ENCODE peak calls at places on chromosomes 11 and 22, in nine cellular contexts. U is HCT116, X is spleen, A is stomach, J is K562, R is Panc1, V is SK-N-SH, T is transverse colon, E is suprapubic skin. S is an unnamed sample.

GRCh38 chr11:91219501-91219900 is 996.7 kb upstream of the CHORDC1 start:
- DNase-seq in V (no peak), X (no peak), J (no peak), E (no peak), R (no peak), A (no peak), T (no peak), U (no peak), S (no peak)

GRCh38 chr22:19331975-19332374 is 40.5 kb upstream of the CLTCL1 start:
- DNase-seq in J (no peak), X (no peak), T (no peak), U (no peak), V (no peak), E (no peak), R (no peak), A (no peak), S (no peak)

GRCh38 chr11:102330226-102330625 is 12.9 kb downstream of the BIRC3 start:
- DNase-seq in R (no peak), V (no peak), U (no peak), X (no peak), T (no peak), E (no peak), J (no peak), A (no peak), S (no peak)

GRCh38 chr11:10930224-10930960 is 72.5 kb upstream of the ZBED5 start:
- DNase-seq in R (no peak), T (peak), U (no peak), A (no peak), J (no peak), V (no peak), E (no peak), X (no peak), S (no peak)

GRCh38 chr11:10155793-10156490 is 138.1 kb downstream of the SBF2 start:
- DNase-seq in A (no peak), V (no peak), J (no peak), R (no peak), X (no peak), U (peak), T (no peak), E (no peak), S (no peak)

GRCh38 chr11:116577273-116577672 is 195.5 kb downstream of the BUD13 start:
- DNase-seq in X (no peak), V (no peak), R (no peak), T (no peak), E (no peak), A (no peak), U (no peak), J (no peak), S (no peak)

GRCh38 chr22:37501610-37502341 is 15.6 kb upstream of the MFNG start:
- DNase-seq in E (no peak), T (peak), U (no peak), X (no peak), V (no peak), R (no peak), J (no peak), A (peak), S (peak)

GRCh38 chr11:93940395-93940794 is 80.8 kb upstream of the HEPHL1 start:
- DNase-seq in A (no peak), E (no peak), X (no peak), J (no peak), R (no peak), V (no peak), U (no peak), T (no peak), S (no peak)

GRCh38 chr11:116641561-116642045 is 131.2 kb downstream of the BUD13 start:
- DNase-seq in A (peak), T (peak), U (peak), X (no peak), J (peak), E (no peak), R (peak), V (peak), S (no peak)

GRCh38 chr11:102318469-102318868 is 1.2 kb downstream of the BIRC3 start:
- DNase-seq in A (peak), X (peak), T (peak), E (no peak), V (no peak), U (no peak), R (no peak), J (no peak), S (no peak)

GRCh38 chr11:11947825-11948224 is 60.6 kb downstream of the DKK3 start:
- DNase-seq in A (no peak), J (no peak), T (no peak), V (no peak), E (no peak), U (no peak), R (no peak), X (no peak), S (no peak)

GRCh38 chr22:48492371-48493320 is 1335.0 kb downstream of the BRD1 start:
- DNase-seq in U (peak), T (peak), A (peak), E (peak), X (peak), R (peak), J (peak), V (peak), S (peak)

GRCh38 chr11:120337133-120337895 is 1.1 kb downstream of the ARHGEF12 start:
- DNase-seq in T (peak), X (peak), E (peak), J (no peak), A (no peak), U (no peak), V (peak), R (no peak), S (no peak)

GRCh38 chr22:31870890-31871289 is 73.4 kb upstream of the YWHAH start:
- DNase-seq in X (no peak), V (no peak), A (no peak), J (no peak), R (peak), U (no peak), E (no peak), T (peak), S (no peak)

GRCh38 chr22:36510966-36511881 is 4.4 kb upstream of the FOXRED2 start:
- DNase-seq in V (peak), T (peak), E (no peak), X (no peak), U (no peak), J (peak), A (no peak), R (no peak), S (no peak)

GRCh38 chr11:127590319-127590718 is 589.7 kb upstream of the KIRREL3 start:
- DNase-seq in V (no peak), U (no peak), X (no peak), T (no peak), E (no peak), J (no peak), A (no peak), R (no peak), S (no peak)

GRCh38 chr11:208177-208916 is 839 bp downstream of the RIC8A start:
- DNase-seq in T (peak), V (peak), J (peak), R (no peak), X (peak), A (peak), E (peak), U (peak), S (peak)

GRCh38 chr11:210803-211180 is 3.3 kb downstream of the RIC8A start:
- DNase-seq in E (peak), U (no peak), X (no peak), A (peak), V (no peak), T (no peak), R (no peak), J (no peak), S (no peak)

GRCh38 chr11:210122-210802 is 2.8 kb downstream of the RIC8A start:
- DNase-seq in U (no peak), X (no peak), R (no peak), T (no peak), V (no peak), J (no peak), E (peak), A (peak), S (no peak)

GRCh38 chr11:208917-209260 is 1.4 kb downstream of the RIC8A start:
- DNase-seq in U (no peak), J (no peak), A (no peak), R (no peak), X (no peak), T (no peak), E (peak), V (no peak), S (no peak)

DNA sequence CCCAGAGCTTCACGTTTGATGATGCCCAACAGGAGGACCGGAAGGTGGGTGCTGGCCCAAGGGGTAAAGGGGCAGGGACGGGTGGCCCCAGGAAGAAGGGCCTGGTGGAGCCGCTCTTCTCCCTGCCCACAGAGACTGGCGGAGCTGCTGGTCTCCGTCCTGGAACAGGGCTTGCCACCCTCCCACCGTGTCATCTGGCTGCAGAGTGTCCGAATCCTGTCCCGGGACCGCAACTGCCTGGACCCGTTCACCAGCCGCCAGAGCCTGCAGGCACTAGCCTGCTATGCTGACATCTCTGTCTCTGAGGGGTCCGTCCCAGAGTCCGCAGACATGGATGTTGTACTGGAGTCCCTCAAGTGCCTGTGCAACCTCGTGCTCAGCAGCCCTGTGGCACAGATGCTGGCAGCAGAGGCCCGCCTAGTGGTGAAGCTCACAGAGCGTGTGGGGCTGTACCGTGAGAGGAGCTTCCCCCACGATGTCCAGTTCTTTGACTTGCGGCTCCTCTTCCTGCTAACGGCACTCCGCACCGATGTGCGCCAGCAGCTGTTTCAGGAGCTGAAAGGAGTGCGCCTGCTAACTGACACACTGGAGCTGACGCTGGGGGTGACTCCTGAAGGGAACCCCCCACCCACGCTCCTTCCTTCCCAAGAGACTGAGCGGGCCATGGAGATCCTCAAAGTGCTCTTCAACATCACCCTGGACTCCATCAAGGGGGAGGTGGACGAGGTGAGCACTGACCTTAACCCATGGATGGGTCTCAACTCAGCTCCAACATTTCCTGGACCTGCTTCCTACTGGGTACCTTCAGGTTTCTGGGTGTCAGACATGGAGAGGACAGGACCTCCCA is 2.0 kb downstream of the RIC8A start:
- DNase-seq in T (no peak), E (peak), R (no peak), J (no peak), U (no peak), X (peak), A (peak), V (no peak), S (no peak)
- H3K27ac ChIP-seq in T (peak), E (peak), R (peak), J (peak), U (peak), X (peak), A (peak), V (peak), S (peak)

GRCh38 chr22:18130699-18131429 is 19.1 kb upstream of the USP18 start:
- DNase-seq in T (no peak), R (no peak), E (no peak), U (no peak), A (no peak), J (no peak), X (no peak), V (no peak), S (no peak)
- TF ChIP-seq POLR2AphosphoS5 in T (no peak), R (no peak), E (no peak), U (no peak), A (no peak), J (no peak), X (no peak), V (no peak), S (no peak)

DNA sequence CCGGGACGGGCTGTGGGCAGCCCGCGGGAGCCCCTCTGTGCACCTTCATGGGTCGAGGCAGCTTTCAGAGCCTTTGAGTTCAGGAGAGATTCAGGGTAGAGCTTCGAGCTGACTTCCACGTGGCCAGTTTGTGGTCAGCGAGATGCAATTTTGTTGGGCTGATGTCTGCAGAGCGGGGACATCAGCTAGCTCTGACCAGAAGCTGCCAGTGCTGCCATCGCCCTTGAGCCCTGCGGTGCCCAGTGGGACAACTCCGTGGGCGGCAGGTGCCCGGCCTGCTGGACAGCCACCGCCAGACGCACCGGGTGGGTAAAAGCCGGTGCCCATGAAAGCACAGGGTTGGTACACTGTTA is 719 bp downstream of the TALDO1 start:
- DNase-seq in A (no peak), J (peak), V (peak), R (no peak), U (no peak), E (no peak), X (peak), T (peak), S (no peak)
- H3K4me3 ChIP-seq in A (peak), J (peak), V (peak), R (peak), U (peak), E (peak), X (peak), T (peak), S (peak)

GRCh38 chr11:59770869-59771268 is 15.7 kb downstream of the STX3 start:
- DNase-seq in V (no peak), R (no peak), A (no peak), J (no peak), T (no peak), U (no peak), X (no peak), E (no peak), S (no peak)
- H3K27ac ChIP-seq in V (no peak), R (no peak), A (peak), J (no peak), T (no peak), U (no peak), X (no peak), E (peak), S (no peak)

GRCh38 chr22:45423524-45423923 is 10.0 kb downstream of the RIBC2 start:
- DNase-seq in E (peak), R (no peak), T (no peak), V (no peak), X (no peak), A (no peak), U (no peak), J (no peak), S (no peak)
- TF ChIP-seq POLR2AphosphoS5 in E (no peak), R (no peak), T (no peak), V (no peak), X (no peak), A (no peak), U (no peak), J (no peak), S (no peak)

DNA sequence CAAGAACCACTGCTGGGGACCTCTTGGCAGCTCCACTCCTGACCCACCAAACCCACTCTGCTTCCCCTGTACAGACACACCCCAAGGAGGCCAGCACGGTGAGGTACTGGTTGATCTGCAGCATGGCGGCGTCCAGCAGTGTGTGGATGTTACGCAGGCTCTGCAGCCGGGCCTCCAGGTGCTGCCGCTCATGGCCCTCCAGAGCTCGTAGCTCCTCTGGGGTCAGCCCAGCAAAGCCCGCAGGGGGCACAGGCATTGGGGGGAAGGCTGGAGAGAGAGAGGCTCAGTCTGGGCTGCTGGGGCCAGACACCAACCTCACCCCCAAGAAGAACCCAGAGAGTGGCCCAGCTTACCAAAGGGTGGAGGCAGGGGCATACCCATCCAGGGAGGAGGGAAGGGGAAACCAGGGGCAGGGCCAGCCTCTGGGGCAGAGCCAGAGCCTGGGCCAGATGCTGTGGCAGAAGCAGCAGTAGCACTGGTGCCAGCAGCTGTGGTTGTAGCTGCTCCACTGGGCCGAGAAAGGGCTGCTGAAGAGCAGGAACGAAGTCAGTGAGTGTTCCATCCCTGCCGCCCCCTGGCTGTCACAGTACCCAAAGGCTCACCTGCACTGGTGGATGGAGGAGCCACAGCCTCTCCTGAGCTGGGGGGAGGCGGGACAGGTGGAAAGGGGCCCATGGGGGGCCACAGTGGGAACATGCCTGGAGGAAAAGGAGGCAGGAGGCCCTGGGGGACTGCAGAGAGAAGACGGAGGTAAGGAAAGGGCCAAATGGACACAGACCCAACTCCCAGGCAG is 4.5 kb downstream of the SYVN1 start:
- DNase-seq in U (no peak), E (peak), A (no peak), R (no peak), T (no peak), X (peak), J (no peak), V (no peak), S (no peak)
- H3K4me3 ChIP-seq in U (no peak), E (no peak), A (no peak), R (no peak), T (no peak), X (peak), J (no peak), V (no peak), S (no peak)